ENCODE peak calls at places on chromosomes 16 and 17, in seven cellular contexts. One of them, this sample, is unnamed.

GRCh38 chr17:57988301-57989010 is 402 bp upstream of the VEZF1 start:
- DNase-seq in Caco-2: peak; percentile 80
- DNase-seq in psoas muscle: peak; percentile 91
- DNase-seq in tibial artery: peak; percentile 66
- DNase-seq in A549: peak; percentile 90
- DNase-seq in neural progenitor cell: no peak
- DNase-seq in lung: peak; percentile 71
- DNase-seq in this sample: peak; percentile 90

GRCh38 chr17:39222866-39223834 is 2.6 kb downstream of the STAC2 start:
- DNase-seq in Caco-2: no peak
- DNase-seq in psoas muscle: no peak
- DNase-seq in tibial artery: no peak
- DNase-seq in A549: no peak
- DNase-seq in neural progenitor cell: no peak
- DNase-seq in lung: no peak
- DNase-seq in this sample: no peak

GRCh38 chr17:66306413-66306812 is 4.0 kb downstream of the PRKCA start:
- DNase-seq in Caco-2: no peak
- DNase-seq in psoas muscle: no peak
- DNase-seq in tibial artery: no peak
- DNase-seq in A549: no peak
- DNase-seq in neural progenitor cell: no peak
- DNase-seq in lung: no peak
- DNase-seq in this sample: no peak

GRCh38 chr16:53781023-53781605 is 77.2 kb downstream of the FTO start:
- DNase-seq in Caco-2: no peak
- DNase-seq in psoas muscle: no peak
- DNase-seq in tibial artery: no peak
- DNase-seq in A549: no peak
- DNase-seq in neural progenitor cell: no peak
- DNase-seq in lung: no peak
- DNase-seq in this sample: no peak

GRCh38 chr17:27466376-27466747 is 10.1 kb downstream of the KSR1 start:
- DNase-seq in Caco-2: no peak
- DNase-seq in psoas muscle: no peak
- DNase-seq in tibial artery: no peak
- DNase-seq in A549: no peak
- DNase-seq in neural progenitor cell: no peak
- DNase-seq in lung: no peak
- DNase-seq in this sample: no peak

GRCh38 chr16:25089346-25089745 is 22.2 kb upstream of the LCMT1 start:
- DNase-seq in Caco-2: peak; percentile 81
- DNase-seq in psoas muscle: no peak
- DNase-seq in tibial artery: no peak
- DNase-seq in A549: no peak
- DNase-seq in neural progenitor cell: no peak
- DNase-seq in lung: no peak
- DNase-seq in this sample: no peak

GRCh38 chr17:41810659-41811548 is 845 bp downstream of the P3H4 start:
- DNase-seq in Caco-2: no peak
- DNase-seq in psoas muscle: no peak
- DNase-seq in tibial artery: no peak
- DNase-seq in A549: no peak
- DNase-seq in neural progenitor cell: peak; percentile 55
- DNase-seq in lung: no peak
- DNase-seq in this sample: peak; percentile 72

GRCh38 chr17:82203920-82204319 is 8.7 kb downstream of the CCDC57 start:
- DNase-seq in Caco-2: no peak
- DNase-seq in psoas muscle: no peak
- DNase-seq in tibial artery: no peak
- DNase-seq in A549: no peak
- DNase-seq in neural progenitor cell: no peak
- DNase-seq in lung: no peak
- DNase-seq in this sample: no peak

GRCh38 chr17:80983545-80983944 is 8.1 kb upstream of the CHMP6 start:
- DNase-seq in Caco-2: no peak
- DNase-seq in psoas muscle: peak; percentile 46
- DNase-seq in tibial artery: no peak
- DNase-seq in A549: no peak
- DNase-seq in neural progenitor cell: no peak
- DNase-seq in lung: no peak
- DNase-seq in this sample: no peak

GRCh38 chr17:78234261-78234865 is 2.9 kb downstream of the TMEM235 start:
- DNase-seq in Caco-2: no peak
- DNase-seq in psoas muscle: no peak
- DNase-seq in tibial artery: no peak
- DNase-seq in A549: no peak
- DNase-seq in neural progenitor cell: no peak
- DNase-seq in lung: no peak
- DNase-seq in this sample: no peak

GRCh38 chr17:38621538-38621937 is 15.8 kb upstream of the SRCIN1 start:
- DNase-seq in Caco-2: no peak
- DNase-seq in psoas muscle: no peak
- DNase-seq in tibial artery: no peak
- DNase-seq in A549: no peak
- DNase-seq in neural progenitor cell: no peak
- DNase-seq in lung: no peak
- DNase-seq in this sample: no peak

GRCh38 chr17:56976941-56977570 is 875 bp upstream of the SCPEP1 start:
- DNase-seq in Caco-2: no peak
- DNase-seq in psoas muscle: no peak
- DNase-seq in tibial artery: no peak
- DNase-seq in A549: no peak
- DNase-seq in neural progenitor cell: no peak
- DNase-seq in lung: no peak
- DNase-seq in this sample: no peak

GRCh38 chr16:47966325-47966724 is 189.5 kb downstream of the ABCC12 start:
- DNase-seq in Caco-2: no peak
- DNase-seq in psoas muscle: no peak
- DNase-seq in tibial artery: no peak
- DNase-seq in A549: no peak
- DNase-seq in neural progenitor cell: no peak
- DNase-seq in lung: no peak
- DNase-seq in this sample: no peak

GRCh38 chr17:489758-490329 is 137.2 kb upstream of the RPH3AL start:
- DNase-seq in Caco-2: no peak
- DNase-seq in psoas muscle: peak; percentile 67
- DNase-seq in tibial artery: no peak
- DNase-seq in A549: peak; percentile 58
- DNase-seq in neural progenitor cell: peak; percentile 52
- DNase-seq in lung: peak; percentile 39
- DNase-seq in this sample: peak; percentile 74

GRCh38 chr16:35569413-35569812 is 2110.0 kb downstream of the TP53TG3F start:
- DNase-seq in Caco-2: no peak
- DNase-seq in psoas muscle: no peak
- DNase-seq in tibial artery: no peak
- DNase-seq in A549: no peak
- DNase-seq in neural progenitor cell: no peak
- DNase-seq in lung: no peak
- DNase-seq in this sample: no peak
- H3K9me3 ChIP-seq in Caco-2: no peaks in the 10 kb centered on the region
- H3K9me3 ChIP-seq in psoas muscle: no peaks in the 10 kb centered on the region
- H3K9me3 ChIP-seq in tibial artery: peaks cover 13% of the 10 kb centered on the region
- H3K9me3 ChIP-seq in A549: no peaks in the 10 kb centered on the region
- H3K9me3 ChIP-seq in neural progenitor cell: no peaks in the 10 kb centered on the region
- H3K9me3 ChIP-seq in lung: peaks cover 13% of the 10 kb centered on the region
- H3K9me3 ChIP-seq in this sample: no peaks in the 10 kb centered on the region

GRCh38 chr17:22253007-22253406 is 560.7 kb downstream of the KCNJ18 start:
- DNase-seq in Caco-2: no peak
- DNase-seq in psoas muscle: no peak
- DNase-seq in tibial artery: no peak
- DNase-seq in A549: no peak
- DNase-seq in neural progenitor cell: no peak
- DNase-seq in lung: no peak
- DNase-seq in this sample: no peak
- H3K9me3 ChIP-seq in Caco-2: no peaks in the 10 kb centered on the region
- H3K9me3 ChIP-seq in psoas muscle: no peaks in the 10 kb centered on the region
- H3K9me3 ChIP-seq in tibial artery: no peaks in the 10 kb centered on the region
- H3K9me3 ChIP-seq in A549: peaks cover 10% of the 10 kb centered on the region
- H3K9me3 ChIP-seq in neural progenitor cell: peaks cover 49% of the 10 kb centered on the region
- H3K9me3 ChIP-seq in lung: no peaks in the 10 kb centered on the region
- H3K9me3 ChIP-seq in this sample: no peaks in the 10 kb centered on the region

GRCh38 chr16:35691057-35691456 is 2231.6 kb downstream of the TP53TG3F start:
- DNase-seq in Caco-2: no peak
- DNase-seq in psoas muscle: no peak
- DNase-seq in tibial artery: no peak
- DNase-seq in A549: no peak
- DNase-seq in neural progenitor cell: no peak
- DNase-seq in lung: no peak
- DNase-seq in this sample: no peak

GRCh38 chr16:35687781-35688180 is 2228.4 kb downstream of the TP53TG3F start:
- DNase-seq in Caco-2: no peak
- DNase-seq in psoas muscle: no peak
- DNase-seq in tibial artery: no peak
- DNase-seq in A549: no peak
- DNase-seq in neural progenitor cell: no peak
- DNase-seq in lung: no peak
- DNase-seq in this sample: no peak

GRCh38 chr16:35690413-35690812 is 2231.0 kb downstream of the TP53TG3F start:
- DNase-seq in Caco-2: no peak
- DNase-seq in psoas muscle: no peak
- DNase-seq in tibial artery: no peak
- DNase-seq in A549: no peak
- DNase-seq in neural progenitor cell: no peak
- DNase-seq in lung: no peak
- DNase-seq in this sample: no peak

GRCh38 chr16:35689764-35690163 is 2230.4 kb downstream of the TP53TG3F start:
- DNase-seq in Caco-2: no peak
- DNase-seq in psoas muscle: no peak
- DNase-seq in tibial artery: no peak
- DNase-seq in A549: no peak
- DNase-seq in neural progenitor cell: no peak
- DNase-seq in lung: no peak
- DNase-seq in this sample: no peak

GRCh38 chr16:35692824-35693223 is 2233.4 kb downstream of the TP53TG3F start:
- DNase-seq in Caco-2: no peak
- DNase-seq in psoas muscle: no peak
- DNase-seq in tibial artery: no peak
- DNase-seq in A549: no peak
- DNase-seq in neural progenitor cell: no peak
- DNase-seq in lung: no peak
- DNase-seq in this sample: no peak
- H3K9me3 ChIP-seq in Caco-2: no peaks in the 10 kb centered on the region
- H3K9me3 ChIP-seq in psoas muscle: peaks cover 9% of the 10 kb centered on the region
- H3K9me3 ChIP-seq in tibial artery: peaks cover 41% of the 10 kb centered on the region
- H3K9me3 ChIP-seq in A549: no peaks in the 10 kb centered on the region
- H3K9me3 ChIP-seq in neural progenitor cell: peaks cover 9% of the 10 kb centered on the region
- H3K9me3 ChIP-seq in lung: peaks cover 12% of the 10 kb centered on the region
- H3K9me3 ChIP-seq in this sample: peaks cover 15% of the 10 kb centered on the region

GRCh38 chr16:35194681-35195080 is 1735.3 kb downstream of the TP53TG3F start:
- DNase-seq in Caco-2: no peak
- DNase-seq in psoas muscle: no peak
- DNase-seq in tibial artery: no peak
- DNase-seq in A549: no peak
- DNase-seq in neural progenitor cell: no peak
- DNase-seq in lung: no peak
- DNase-seq in this sample: no peak

GRCh38 chr16:35195173-35195863 is 1735.9 kb downstream of the TP53TG3F start:
- DNase-seq in Caco-2: no peak
- DNase-seq in psoas muscle: no peak
- DNase-seq in tibial artery: no peak
- DNase-seq in A549: no peak
- DNase-seq in neural progenitor cell: no peak
- DNase-seq in lung: no peak
- DNase-seq in this sample: no peak

GRCh38 chr16:35192993-35193392 is 1733.6 kb downstream of the TP53TG3F start:
- DNase-seq in Caco-2: no peak
- DNase-seq in psoas muscle: no peak
- DNase-seq in tibial artery: no peak
- DNase-seq in A549: no peak
- DNase-seq in neural progenitor cell: no peak
- DNase-seq in lung: no peak
- DNase-seq in this sample: no peak

GRCh38 chr16:35195864-35196216 is 1736.4 kb downstream of the TP53TG3F start:
- DNase-seq in Caco-2: no peak
- DNase-seq in psoas muscle: no peak
- DNase-seq in tibial artery: no peak
- DNase-seq in A549: no peak
- DNase-seq in neural progenitor cell: no peak
- DNase-seq in lung: no peak
- DNase-seq in this sample: no peak

DNA sequence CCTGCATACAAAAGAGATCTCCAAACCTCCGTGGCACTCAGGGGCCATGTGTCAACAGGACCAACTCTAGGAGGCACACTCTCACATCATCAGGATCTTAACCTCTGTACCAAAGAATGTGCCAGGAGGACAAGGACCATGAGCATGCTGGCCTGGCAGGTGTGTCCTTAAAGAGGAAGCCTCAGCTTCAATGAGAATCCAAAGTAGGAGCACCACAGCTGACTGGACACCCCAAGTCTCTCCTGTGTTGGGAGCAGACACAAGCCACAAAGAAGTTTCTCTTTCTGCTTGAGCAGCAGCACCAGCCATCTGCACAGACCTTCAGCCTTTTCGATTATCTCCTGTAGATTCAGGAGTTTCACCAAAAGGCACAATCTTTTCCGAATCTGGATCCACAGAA is 1734.5 kb downstream of the TP53TG3F start:
- DNase-seq in Caco-2: no peak
- DNase-seq in psoas muscle: no peak
- DNase-seq in tibial artery: no peak
- DNase-seq in A549: no peak
- DNase-seq in neural progenitor cell: no peak
- DNase-seq in lung: no peak
- DNase-seq in this sample: no peak
- H3K9me3 ChIP-seq in Caco-2: no peaks in the 10 kb centered on the region
- H3K9me3 ChIP-seq in psoas muscle: no peaks in the 10 kb centered on the region
- H3K9me3 ChIP-seq in tibial artery: peaks cover 11% of the 10 kb centered on the region
- H3K9me3 ChIP-seq in A549: no peaks in the 10 kb centered on the region
- H3K9me3 ChIP-seq in neural progenitor cell: peaks cover 22% of the 10 kb centered on the region
- H3K9me3 ChIP-seq in lung: peaks cover 16% of the 10 kb centered on the region
- H3K9me3 ChIP-seq in this sample: peaks cover 20% of the 10 kb centered on the region